ENCODE peak calls at places on chromosomes 6 and 20, in six cellular contexts. B is AG08396, H is cardiac muscle cell, Q is progenitor cell of endocrine pancreas, K is left cardiac atrium, X is HS-5. E is an unnamed sample.

GRCh38 chr6:157272866-157273755 is 50.2 kb downstream of the TMEM242 start:
- DNase-seq in K (no peak), H (no peak), X (no peak), B (no peak), Q (no peak), E (no peak)

GRCh38 chr6:16146527-16146955 is 17.7 kb downstream of the MYLIP start:
- DNase-seq in Q (no peak), B (no peak), X (no peak), H (no peak), K (no peak), E (no peak)

GRCh38 chr20:22006306-22006705 is 300.8 kb downstream of the PAX1 start:
- DNase-seq in H (no peak), Q (no peak), B (no peak), K (no peak), X (no peak), E (no peak)

GRCh38 chr20:54221383-54221782 is 13.5 kb downstream of the PFDN4 start:
- DNase-seq in X (no peak), B (no peak), K (no peak), Q (no peak), H (no peak), E (no peak)

GRCh38 chr6:126267621-126268020 is 72.3 kb upstream of the CENPW start:
- DNase-seq in B (no peak), Q (no peak), X (no peak), H (no peak), K (no peak), E (no peak)

GRCh38 chr6:169785566-169785965 is 34.1 kb downstream of the ERMARD start:
- DNase-seq in K (no peak), X (no peak), B (no peak), Q (no peak), H (no peak), E (no peak)

GRCh38 chr6:169215201-169215661 is 38.4 kb downstream of the THBS2 start:
- DNase-seq in B (no peak), X (no peak), K (no peak), H (no peak), Q (no peak), E (no peak)

GRCh38 chr6:453152-453551 is 61.6 kb downstream of the IRF4 start:
- DNase-seq in K (peak), Q (no peak), H (no peak), X (no peak), B (peak), E (no peak)

GRCh38 chr6:31116661-31117385 is 2.2 kb downstream of the PSORS1C1 start:
- DNase-seq in H (no peak), X (no peak), K (peak), B (no peak), Q (no peak), E (no peak)

GRCh38 chr6:157144861-157145260 is 178.5 kb downstream of the TMEM242 start:
- DNase-seq in H (no peak), X (no peak), B (no peak), Q (no peak), K (no peak), E (no peak)

GRCh38 chr20:25496165-25496967 is 88.9 kb downstream of the GINS1 start:
- DNase-seq in H (no peak), X (no peak), B (no peak), Q (no peak), K (no peak), E (no peak)

GRCh38 chr6:27293436-27294152 is 18.5 kb downstream of the POM121L2 start:
- DNase-seq in H (peak), Q (no peak), K (no peak), B (peak), X (no peak), E (no peak)

GRCh38 chr20:17626217-17627007 is 55.6 kb downstream of the RRBP1 start:
- DNase-seq in Q (no peak), K (peak), X (no peak), H (no peak), B (no peak), E (no peak)

GRCh38 chr6:73028124-73028766 is 197.1 kb downstream of the KHDC1L start:
- DNase-seq in H (no peak), Q (no peak), X (no peak), B (no peak), K (no peak), E (no peak)

GRCh38 chr6:22637781-22638180 is 68.4 kb downstream of the HDGFL1 start:
- DNase-seq in Q (no peak), X (no peak), B (no peak), H (no peak), K (no peak), E (no peak)

GRCh38 chr6:35497571-35498406 is 910 bp upstream of the TEAD3 start:
- DNase-seq in Q (peak), X (peak), H (peak), B (peak), K (peak), E (no peak)

GRCh38 chr20:48818481-48818987 is 9.3 kb downstream of the PREX1 start:
- DNase-seq in X (no peak), K (no peak), Q (no peak), H (no peak), B (no peak), E (no peak)

GRCh38 chr6:129774697-129775447 is 64.9 kb upstream of the ARHGAP18 start:
- DNase-seq in X (no peak), Q (peak), K (peak), B (peak), H (peak), E (peak)

GRCh38 chr20:9978395-9979004 is 56.3 kb upstream of the ANKEF1 start:
- DNase-seq in X (peak), H (peak), K (no peak), B (peak), Q (peak), E (peak)

GRCh38 chr20:10640897-10641296 is 32.9 kb downstream of the JAG1 start:
- DNase-seq in B (no peak), H (no peak), X (no peak), K (no peak), Q (no peak), E (no peak)

GRCh38 chr6:158772851-158773371 is 46.3 kb downstream of the EZR start:
- DNase-seq in X (no peak), K (no peak), H (no peak), Q (no peak), B (no peak), E (peak)

GRCh38 chr6:15270402-15270801 is 24.5 kb downstream of the JARID2 start:
- DNase-seq in B (no peak), X (no peak), Q (no peak), K (no peak), H (no peak), E (no peak)

GRCh38 chr6:69584536-69584912 is 212.3 kb downstream of the LMBRD1 start:
- DNase-seq in K (no peak), Q (no peak), X (no peak), B (no peak), H (no peak), E (no peak)

GRCh38 chr6:5869261-5869660 is 137.5 kb downstream of the NRN1 start:
- DNase-seq in K (no peak), Q (no peak), B (no peak), H (no peak), X (no peak), E (no peak)

GRCh38 chr20:3734111-3734843 is 1.8 kb downstream of the HSPA12B start:
- DNase-seq in Q (no peak), B (no peak), K (peak), X (no peak), H (no peak), E (peak)

E was measured in LoVo.